ENCODE peak calls at places on chromosomes 5 and 9, in seven cellular contexts. One of them, this sample, is unnamed.

GRCh38 chr5:72799721-72800120 is 16.7 kb upstream of the TNPO1 start:
- DNase-seq in IMR-90: no peak
- DNase-seq in H1: no peak
- DNase-seq in H9: no peak
- DNase-seq in neuronal stem cell: no peak
- DNase-seq in mesendoderm: no peak
- DNase-seq in trophoblast cell: no peak
- DNase-seq in this sample: no peak

GRCh38 chr9:136544549-136545064 is 1.2 kb downstream of the NOTCH1 start:
- DNase-seq in IMR-90: no peak
- DNase-seq in H1: no peak
- DNase-seq in H9: no peak
- DNase-seq in neuronal stem cell: no peak
- DNase-seq in mesendoderm: no peak
- DNase-seq in trophoblast cell: no peak
- DNase-seq in this sample: peak; percentile 51

GRCh38 chr9:119197858-119198607 is 171.2 kb downstream of the BRINP1 start:
- DNase-seq in IMR-90: no peak
- DNase-seq in H1: no peak
- DNase-seq in H9: no peak
- DNase-seq in neuronal stem cell: no peak
- DNase-seq in mesendoderm: no peak
- DNase-seq in trophoblast cell: no peak
- DNase-seq in this sample: no peak

GRCh38 chr5:57456531-57457135 is 26.0 kb downstream of the ACTBL2 start:
- DNase-seq in IMR-90: no peak
- DNase-seq in H1: no peak
- DNase-seq in H9: no peak
- DNase-seq in neuronal stem cell: no peak
- DNase-seq in mesendoderm: no peak
- DNase-seq in trophoblast cell: no peak
- DNase-seq in this sample: no peak

GRCh38 chr9:92641092-92641809 is 28.7 kb downstream of the IPPK start:
- DNase-seq in IMR-90: no peak
- DNase-seq in H1: no peak
- DNase-seq in H9: peak; percentile 6
- DNase-seq in neuronal stem cell: no peak
- DNase-seq in mesendoderm: no peak
- DNase-seq in trophoblast cell: no peak
- DNase-seq in this sample: no peak

GRCh38 chr9:98215821-98216220 is 23.4 kb upstream of the CORO2A start:
- DNase-seq in IMR-90: no peak
- DNase-seq in H1: peak; percentile 74
- DNase-seq in H9: peak; percentile 59
- DNase-seq in neuronal stem cell: no peak
- DNase-seq in mesendoderm: peak; percentile 27
- DNase-seq in trophoblast cell: no peak
- DNase-seq in this sample: no peak

GRCh38 chr9:133982971-133983720 is 9.0 kb downstream of the VAV2 start:
- DNase-seq in IMR-90: no peak
- DNase-seq in H1: no peak
- DNase-seq in H9: no peak
- DNase-seq in neuronal stem cell: no peak
- DNase-seq in mesendoderm: no peak
- DNase-seq in trophoblast cell: no peak
- DNase-seq in this sample: peak; percentile 27

GRCh38 chr5:83919071-83920041 is 198.7 kb upstream of the HAPLN1 start:
- DNase-seq in IMR-90: peak; percentile 64
- DNase-seq in H1: no peak
- DNase-seq in H9: no peak
- DNase-seq in neuronal stem cell: no peak
- DNase-seq in mesendoderm: no peak
- DNase-seq in trophoblast cell: no peak
- DNase-seq in this sample: peak; percentile 12

GRCh38 chr9:100082786-100083185 is 16.0 kb downstream of the ERP44 start:
- DNase-seq in IMR-90: peak; percentile 70
- DNase-seq in H1: no peak
- DNase-seq in H9: no peak
- DNase-seq in neuronal stem cell: no peak
- DNase-seq in mesendoderm: no peak
- DNase-seq in trophoblast cell: no peak
- DNase-seq in this sample: no peak

GRCh38 chr9:130041648-130042405 is 1.2 kb downstream of the FNBP1 start:
- DNase-seq in IMR-90: peak; percentile 21
- DNase-seq in H1: peak; percentile 57
- DNase-seq in H9: no peak
- DNase-seq in neuronal stem cell: peak; percentile 17
- DNase-seq in mesendoderm: peak; percentile 37
- DNase-seq in trophoblast cell: no peak
- DNase-seq in this sample: peak; percentile 47

GRCh38 chr9:30574355-30575151 is 1809.9 kb upstream of the ACO1 start:
- DNase-seq in IMR-90: no peak
- DNase-seq in H1: no peak
- DNase-seq in H9: peak; percentile 32
- DNase-seq in neuronal stem cell: no peak
- DNase-seq in mesendoderm: no peak
- DNase-seq in trophoblast cell: no peak
- DNase-seq in this sample: no peak

GRCh38 chr9:108842610-108843295 is 13.0 kb downstream of the ACTL7B start:
- DNase-seq in IMR-90: no peak
- DNase-seq in H1: no peak
- DNase-seq in H9: no peak
- DNase-seq in neuronal stem cell: no peak
- DNase-seq in mesendoderm: no peak
- DNase-seq in trophoblast cell: no peak
- DNase-seq in this sample: no peak

GRCh38 chr9:9846538-9846937 is 766.3 kb downstream of the PTPRD start:
- DNase-seq in IMR-90: no peak
- DNase-seq in H1: no peak
- DNase-seq in H9: no peak
- DNase-seq in neuronal stem cell: no peak
- DNase-seq in mesendoderm: no peak
- DNase-seq in trophoblast cell: no peak
- DNase-seq in this sample: no peak

GRCh38 chr9:79020266-79020665 is 551.5 kb upstream of the TLE4 start:
- DNase-seq in IMR-90: no peak
- DNase-seq in H1: no peak
- DNase-seq in H9: no peak
- DNase-seq in neuronal stem cell: no peak
- DNase-seq in mesendoderm: no peak
- DNase-seq in trophoblast cell: no peak
- DNase-seq in this sample: no peak

GRCh38 chr5:158979290-158979689 is 120.4 kb downstream of the EBF1 start:
- DNase-seq in IMR-90: no peak
- DNase-seq in H1: no peak
- DNase-seq in H9: no peak
- DNase-seq in neuronal stem cell: no peak
- DNase-seq in mesendoderm: no peak
- DNase-seq in trophoblast cell: no peak
- DNase-seq in this sample: no peak

GRCh38 chr5:172163346-172163745 is 24.7 kb downstream of the STK10 start:
- DNase-seq in IMR-90: peak; percentile 43
- DNase-seq in H1: no peak
- DNase-seq in H9: no peak
- DNase-seq in neuronal stem cell: no peak
- DNase-seq in mesendoderm: no peak
- DNase-seq in trophoblast cell: no peak
- DNase-seq in this sample: peak; percentile 41
- H3K23ac ChIP-seq in IMR-90: no peak overlapping the region
- H3K23ac ChIP-seq in H1: no peak overlapping the region
- H3K23ac ChIP-seq in H9: no peak overlapping the region
- H3K23ac ChIP-seq in neuronal stem cell: no peak overlapping the region
- H3K23ac ChIP-seq in mesendoderm: no peak overlapping the region
- H3K23ac ChIP-seq in trophoblast cell: no peak overlapping the region
- H3K23ac ChIP-seq in this sample: no peak overlapping the region

GRCh38 chr5:128587275-128587674 is 49.2 kb upstream of the FBN2 start:
- DNase-seq in IMR-90: no peak
- DNase-seq in H1: no peak
- DNase-seq in H9: no peak
- DNase-seq in neuronal stem cell: no peak
- DNase-seq in mesendoderm: no peak
- DNase-seq in trophoblast cell: no peak
- DNase-seq in this sample: no peak
- H3K23ac ChIP-seq in IMR-90: peak overlapping the region; percentile 76
- H3K23ac ChIP-seq in H1: no peak overlapping the region
- H3K23ac ChIP-seq in H9: no peak overlapping the region
- H3K23ac ChIP-seq in neuronal stem cell: no peak overlapping the region
- H3K23ac ChIP-seq in mesendoderm: no peak overlapping the region
- H3K23ac ChIP-seq in trophoblast cell: no peak overlapping the region
- H3K23ac ChIP-seq in this sample: no peak overlapping the region

GRCh38 chr9:95349109-95350038 is 31.9 kb upstream of the FANCC start:
- DNase-seq in IMR-90: no peak
- DNase-seq in H1: peak; percentile 80
- DNase-seq in H9: peak; percentile 62
- DNase-seq in neuronal stem cell: no peak
- DNase-seq in mesendoderm: peak; percentile 65
- DNase-seq in trophoblast cell: no peak
- DNase-seq in this sample: peak; percentile 25

GRCh38 chr9:95346021-95346420 is 28.5 kb upstream of the FANCC start:
- DNase-seq in IMR-90: no peak
- DNase-seq in H1: no peak
- DNase-seq in H9: no peak
- DNase-seq in neuronal stem cell: no peak
- DNase-seq in mesendoderm: no peak
- DNase-seq in trophoblast cell: no peak
- DNase-seq in this sample: no peak

GRCh38 chr9:95350266-95350665 is 32.8 kb upstream of the FANCC start:
- DNase-seq in IMR-90: no peak
- DNase-seq in H1: peak; percentile 49
- DNase-seq in H9: no peak
- DNase-seq in neuronal stem cell: no peak
- DNase-seq in mesendoderm: no peak
- DNase-seq in trophoblast cell: no peak
- DNase-seq in this sample: no peak

DNA sequence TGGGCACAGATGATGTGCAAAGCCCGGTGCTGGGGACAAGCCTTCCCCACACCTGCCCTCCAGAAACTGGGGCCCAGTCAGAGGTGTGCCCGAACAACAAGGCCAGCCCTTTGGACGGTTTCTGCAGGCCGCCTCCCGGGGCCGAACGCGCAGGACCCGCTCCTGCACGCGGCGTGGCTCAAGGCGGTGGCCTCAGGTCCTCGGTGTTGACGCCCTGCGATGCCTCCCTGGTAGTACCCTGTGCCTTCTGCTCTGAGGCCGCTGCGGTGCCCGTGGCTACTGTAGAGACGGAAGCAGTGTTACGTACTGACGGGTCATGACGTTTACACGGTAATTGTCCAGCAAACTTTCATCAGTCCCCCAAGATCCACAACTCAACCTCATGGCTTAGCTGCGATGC is 33.5 kb upstream of the FANCC start:
- DNase-seq in IMR-90: no peak
- DNase-seq in H1: peak; percentile 35
- DNase-seq in H9: no peak
- DNase-seq in neuronal stem cell: no peak
- DNase-seq in mesendoderm: no peak
- DNase-seq in trophoblast cell: no peak
- DNase-seq in this sample: no peak
- H3K23ac ChIP-seq in IMR-90: no peak overlapping the region
- H3K23ac ChIP-seq in H1: no peak overlapping the region
- H3K23ac ChIP-seq in H9: no peak overlapping the region
- H3K23ac ChIP-seq in neuronal stem cell: peak overlapping the region; percentile 88
- H3K23ac ChIP-seq in mesendoderm: no peak overlapping the region
- H3K23ac ChIP-seq in trophoblast cell: no peak overlapping the region
- H3K23ac ChIP-seq in this sample: no peak overlapping the region

GRCh38 chr9:94586814-94587213 is 6.8 kb downstream of the FBP2 start:
- DNase-seq in IMR-90: peak; percentile 36
- DNase-seq in H1: no peak
- DNase-seq in H9: no peak
- DNase-seq in neuronal stem cell: no peak
- DNase-seq in mesendoderm: no peak
- DNase-seq in trophoblast cell: no peak
- DNase-seq in this sample: no peak
- H3K23ac ChIP-seq in IMR-90: no peak overlapping the region
- H3K23ac ChIP-seq in H1: no peak overlapping the region
- H3K23ac ChIP-seq in H9: no peak overlapping the region
- H3K23ac ChIP-seq in neuronal stem cell: no peak overlapping the region
- H3K23ac ChIP-seq in mesendoderm: no peak overlapping the region
- H3K23ac ChIP-seq in trophoblast cell: no peak overlapping the region
- H3K23ac ChIP-seq in this sample: no peak overlapping the region

DNA sequence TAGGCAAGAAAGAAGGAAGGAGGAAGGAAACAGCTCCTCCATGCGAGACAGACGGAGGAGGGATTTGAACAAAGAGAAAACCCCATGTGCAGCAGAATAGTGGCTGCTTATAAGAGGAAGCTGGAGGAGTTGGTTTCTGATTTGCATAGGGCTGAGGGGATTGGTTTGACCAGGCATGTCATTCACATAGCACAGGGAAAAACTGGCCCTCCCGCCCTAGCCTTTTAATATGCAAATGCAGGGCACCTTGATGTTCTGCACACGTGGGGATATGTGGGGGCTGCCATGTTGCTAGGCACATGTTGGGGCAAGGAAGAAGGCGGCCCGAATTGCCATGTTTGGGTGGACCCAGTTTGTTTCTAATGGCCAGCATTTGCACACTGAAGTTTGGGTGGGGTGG is 42.2 kb downstream of the OSMR start:
- DNase-seq in IMR-90: no peak
- DNase-seq in H1: no peak
- DNase-seq in H9: peak; percentile 81
- DNase-seq in neuronal stem cell: no peak
- DNase-seq in mesendoderm: peak; percentile 65
- DNase-seq in trophoblast cell: no peak
- DNase-seq in this sample: no peak
- H3K23ac ChIP-seq in IMR-90: no peak overlapping the region
- H3K23ac ChIP-seq in H1: no peak overlapping the region
- H3K23ac ChIP-seq in H9: no peak overlapping the region
- H3K23ac ChIP-seq in neuronal stem cell: no peak overlapping the region
- H3K23ac ChIP-seq in mesendoderm: no peak overlapping the region
- H3K23ac ChIP-seq in trophoblast cell: no peak overlapping the region
- H3K23ac ChIP-seq in this sample: no peak overlapping the region

This sample was measured in mesenchymal stem cell.